ENCODE peak calls at places on chromosomes 13 and 19, in nine cellular contexts. W is A673; S is CD8-positive, alpha-beta T cell; I is heart right ventricle; B is thoracic aorta; L is mammary epithelial cell; C is OCI-LY7; D is SK-N-SH; K is HCT116. T is an unnamed sample.

GRCh38 chr19:17236414-17236716 is 9.4 kb downstream of the NR2F6 start:
- DNase-seq in W (no peak), D (no peak), I (no peak), L (no peak), C (no peak), K (no peak), S (no peak), B (no peak), T (no peak)

GRCh38 chr19:50720181-50720920 is 749 bp upstream of the SHANK1 start:
- DNase-seq in D (no peak), S (no peak), C (peak; percentile 41), W (no peak), I (no peak), B (no peak), K (no peak), L (no peak), T (no peak)

GRCh38 chr13:113074876-113075275 is 30.7 kb upstream of the F7 start:
- DNase-seq in D (no peak), K (no peak), L (no peak), I (peak; percentile 0), W (no peak), B (no peak), S (no peak), C (no peak), T (no peak)

GRCh38 chr13:35979378-35979911 is 151.7 kb downstream of the DCLK1 start:
- DNase-seq in L (peak; percentile 50), W (peak; percentile 67), I (peak; percentile 38), K (no peak), C (no peak), B (peak; percentile 76), S (no peak), D (no peak), T (no peak)

GRCh38 chr13:33958964-33959363 is 141.0 kb downstream of the RFC3 start:
- DNase-seq in K (no peak), I (no peak), D (no peak), C (peak; percentile 8), S (no peak), B (no peak), L (no peak), W (no peak), T (no peak)

GRCh38 chr13:114013952-114014629 is 40.2 kb upstream of the C13orf46 start:
- DNase-seq in C (no peak), W (no peak), B (no peak), S (no peak), I (no peak), D (no peak), L (no peak), K (no peak), T (no peak)

GRCh38 chr13:37403776-37404497 is 194.6 kb downstream of the POSTN start:
- DNase-seq in L (peak; percentile 52), W (no peak), C (no peak), I (no peak), B (no peak), K (no peak), S (no peak), D (no peak), T (no peak)

GRCh38 chr19:30131722-30132291 is 189.8 kb downstream of the URI1 start:
- DNase-seq in S (no peak), B (no peak), D (no peak), I (no peak), W (no peak), L (no peak), C (no peak), K (no peak), T (no peak)

GRCh38 chr19:14517446-14517839 is 754 bp downstream of the DNAJB1 start:
- DNase-seq in C (no peak), W (no peak), K (no peak), L (no peak), B (no peak), I (no peak), D (no peak), S (no peak), T (no peak)

GRCh38 chr19:6012416-6013170 is 34.7 kb upstream of the RANBP3 start:
- DNase-seq in C (no peak), D (peak; percentile 8), K (no peak), S (no peak), B (no peak), I (no peak), L (no peak), W (no peak), T (no peak)

GRCh38 chr13:22926176-22927007 is 254.4 kb upstream of the SGCG start:
- DNase-seq in K (no peak), D (no peak), B (no peak), C (no peak), S (no peak), W (no peak), L (no peak), I (peak; percentile 85), T (peak; percentile 92)

GRCh38 chr13:19967619-19968018 is 9.1 kb downstream of the ZMYM2 start:
- DNase-seq in S (no peak), D (no peak), I (no peak), B (no peak), L (no peak), C (peak; percentile 70), W (no peak), K (no peak), T (no peak)

GRCh38 chr13:50037788-50038187 is 22.5 kb downstream of the KCNRG start:
- DNase-seq in C (no peak), I (no peak), S (no peak), B (no peak), L (no peak), D (no peak), K (no peak), W (no peak), T (no peak)

GRCh38 chr13:113630804-113631203 is 27.2 kb downstream of the ATP4B start:
- DNase-seq in W (no peak), D (no peak), K (no peak), I (peak; percentile 3), C (no peak), S (no peak), L (no peak), B (no peak), T (no peak)

GRCh38 chr19:40283414-40284250 is 1.5 kb downstream of the AKT2 start:
- DNase-seq in I (no peak), W (no peak), L (no peak), C (peak; percentile 27), S (no peak), D (peak; percentile 9), B (no peak), K (no peak), T (no peak)
- TF ChIP-seq CTCF in I (no peak), W (no peak), L (no peak), C (no peak), S (no peak), D (no peak), B (no peak), K (no peak), T (no peak)

GRCh38 chr19:47673426-47673825 is 39.8 kb upstream of the EHD2 start:
- DNase-seq in W (no peak), K (no peak), D (no peak), L (no peak), S (no peak), I (no peak), C (no peak), B (no peak), T (no peak)
- H3K36me3 ChIP-seq in W (peaks cover 5% of the 10 kb centered on the region), K (peaks cover 2% of the 10 kb centered on the region), D (peaks cover 16% of the 10 kb centered on the region), L (no peaks in the 10 kb centered on the region), S (peaks cover 28% of the 10 kb centered on the region), I (peaks cover 68% of the 10 kb centered on the region), C (peaks cover 49% of the 10 kb centered on the region), B (peaks cover 20% of the 10 kb centered on the region), T (peaks cover 54% of the 10 kb centered on the region)

GRCh38 chr19:4589579-4590410 is 30.3 kb upstream of the SEMA6B start:
- DNase-seq in D (peak; percentile 74), B (no peak), W (no peak), I (no peak), K (no peak), S (no peak), L (no peak), C (peak; percentile 58), T (peak; percentile 75)
- TF ChIP-seq CTCF in D (peak; percentile 50), B (peak; percentile 19), W (peak; percentile 18), I (no peak), K (peak; percentile 57), S (no peak), L (no peak), C (peak; percentile 74), T (peak; percentile 61)

DNA sequence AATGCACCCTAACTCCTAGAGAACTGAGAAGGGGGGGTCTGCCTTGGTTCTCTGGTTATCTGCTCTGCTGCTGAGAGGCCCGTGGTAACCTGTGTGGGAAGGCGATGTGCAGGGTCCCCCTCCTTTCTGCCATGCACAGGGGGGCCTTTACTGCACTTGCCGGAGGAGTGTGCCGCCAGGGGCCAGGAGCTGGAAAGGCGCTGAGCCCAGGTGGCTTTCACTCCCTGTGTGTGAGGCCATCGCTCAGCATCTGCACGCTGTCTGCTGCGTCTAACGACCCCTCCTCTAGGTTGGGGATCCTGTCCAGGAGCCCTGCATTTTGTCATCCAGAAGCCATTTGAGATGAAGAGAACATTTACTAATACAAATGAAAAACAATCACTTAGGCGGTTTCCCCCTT is 37.0 kb upstream of the TEX29 start:
- DNase-seq in W (no peak), L (no peak), S (no peak), I (no peak), C (no peak), K (no peak), B (no peak), D (no peak), T (no peak)
- H3K36me3 ChIP-seq in W (peaks cover 18% of the 10 kb centered on the region), L (peaks cover 20% of the 10 kb centered on the region), S (peaks cover 63% of the 10 kb centered on the region), I (peaks cover 78% of the 10 kb centered on the region), C (peaks cover 83% of the 10 kb centered on the region), K (peaks cover 16% of the 10 kb centered on the region), B (peaks cover 39% of the 10 kb centered on the region), D (peaks cover 14% of the 10 kb centered on the region), T (peaks cover 68% of the 10 kb centered on the region)

GRCh38 chr19:377801-378581 is 31.0 kb downstream of the C2CD4C start:
- DNase-seq in W (no peak), D (peak; percentile 50), S (no peak), B (no peak), K (no peak), I (no peak), C (no peak), L (peak; percentile 6), T (peak; percentile 48)
- TF ChIP-seq CTCF in W (no peak), D (no peak), S (no peak), B (no peak), K (no peak), I (no peak), C (no peak), L (no peak), T (no peak)

GRCh38 chr19:35721374-35721773 is 3.6 kb downstream of the KMT2B start:
- DNase-seq in K (no peak), C (no peak), S (no peak), W (no peak), B (no peak), D (no peak), I (no peak), L (no peak), T (no peak)
- H3K36me3 ChIP-seq in K (peaks cover 51% of the 10 kb centered on the region), C (peaks cover 67% of the 10 kb centered on the region), S (peaks cover 48% of the 10 kb centered on the region), W (peaks cover 59% of the 10 kb centered on the region), B (peaks cover 57% of the 10 kb centered on the region), D (peaks cover 19% of the 10 kb centered on the region), I (peaks cover 58% of the 10 kb centered on the region), L (peaks cover 22% of the 10 kb centered on the region), T (peaks cover 43% of the 10 kb centered on the region)